ENCODE peak calls at places on chromosome 1, in four cellular contexts. One of them, this sample, is unnamed.

GRCh38 chr1:62131093-62131725 is 63.4 kb upstream of the L1TD1 start:
- DNase-seq in K562: peak
- DNase-seq in H1: no peak
- DNase-seq in A549: peak
- DNase-seq in this sample: peak

GRCh38 chr1:43806183-43806582 is 98.8 kb downstream of the ST3GAL3 start:
- DNase-seq in A549: no peak
- DNase-seq in K562: no peak
- DNase-seq in H1: no peak
- DNase-seq in this sample: no peak

GRCh38 chr1:226625832-226626576 is 77.4 kb downstream of the STUM start:
- DNase-seq in K562: no peak
- DNase-seq in H1: no peak
- DNase-seq in A549: no peak
- DNase-seq in this sample: no peak

GRCh38 chr1:28139033-28139712 is 37.3 kb downstream of the PTAFR start:
- DNase-seq in A549: no peak
- DNase-seq in K562: no peak
- DNase-seq in H1: no peak
- DNase-seq in this sample: no peak

GRCh38 chr1:211356723-211357418 is 30.2 kb downstream of the TRAF5 start:
- DNase-seq in A549: no peak
- DNase-seq in K562: no peak
- DNase-seq in H1: no peak
- DNase-seq in this sample: no peak

GRCh38 chr1:225700164-225700740 is 47.3 kb upstream of the ENAH start:
- DNase-seq in A549: peak
- DNase-seq in K562: no peak
- DNase-seq in H1: no peak
- DNase-seq in this sample: peak

GRCh38 chr1:201274616-201275265 is 8.6 kb upstream of the PKP1 start:
- DNase-seq in A549: no peak
- DNase-seq in H1: no peak
- DNase-seq in K562: no peak
- DNase-seq in this sample: no peak

GRCh38 chr1:224450956-224451350 is 16.4 kb upstream of the WDR26 start:
- DNase-seq in H1: no peak
- DNase-seq in A549: no peak
- DNase-seq in K562: no peak
- DNase-seq in this sample: no peak

GRCh38 chr1:35959304-35959703 is 28.4 kb downstream of the AGO3 start:
- DNase-seq in A549: no peak
- DNase-seq in H1: no peak
- DNase-seq in K562: no peak
- DNase-seq in this sample: no peak

GRCh38 chr1:30488324-30488913 is 235.0 kb downstream of the MATN1 start:
- DNase-seq in A549: no peak
- DNase-seq in H1: no peak
- DNase-seq in K562: no peak
- DNase-seq in this sample: no peak

GRCh38 chr1:19463204-19463803 is 22.0 kb downstream of the CAPZB start:
- DNase-seq in H1: no peak
- DNase-seq in K562: no peak
- DNase-seq in A549: no peak
- DNase-seq in this sample: no peak

GRCh38 chr1:48943393-48943792 is 166.7 kb upstream of the BEND5 start:
- DNase-seq in A549: no peak
- DNase-seq in K562: no peak
- DNase-seq in H1: no peak
- DNase-seq in this sample: no peak

GRCh38 chr1:109975718-109976117 is 8.8 kb upstream of the AHCYL1 start:
- DNase-seq in K562: no peak
- DNase-seq in A549: no peak
- DNase-seq in H1: no peak
- DNase-seq in this sample: peak

GRCh38 chr1:7751174-7751573 is 19.9 kb upstream of the VAMP3 start:
- DNase-seq in A549: no peak
- DNase-seq in H1: no peak
- DNase-seq in K562: no peak
- DNase-seq in this sample: no peak
- TF ChIP-seq RNF2 in A549: no peak
- TF ChIP-seq RNF2 in H1: no peak
- TF ChIP-seq RNF2 in K562: no peak
- TF ChIP-seq RNF2 in this sample: no peak

GRCh38 chr1:210001751-210002150 is 63.7 kb downstream of the SYT14 start:
- DNase-seq in H1: no peak
- DNase-seq in A549: no peak
- DNase-seq in K562: no peak
- DNase-seq in this sample: no peak
- TF ChIP-seq RNF2 in H1: no peak
- TF ChIP-seq RNF2 in A549: no peak
- TF ChIP-seq RNF2 in K562: no peak
- TF ChIP-seq RNF2 in this sample: no peak

DNA sequence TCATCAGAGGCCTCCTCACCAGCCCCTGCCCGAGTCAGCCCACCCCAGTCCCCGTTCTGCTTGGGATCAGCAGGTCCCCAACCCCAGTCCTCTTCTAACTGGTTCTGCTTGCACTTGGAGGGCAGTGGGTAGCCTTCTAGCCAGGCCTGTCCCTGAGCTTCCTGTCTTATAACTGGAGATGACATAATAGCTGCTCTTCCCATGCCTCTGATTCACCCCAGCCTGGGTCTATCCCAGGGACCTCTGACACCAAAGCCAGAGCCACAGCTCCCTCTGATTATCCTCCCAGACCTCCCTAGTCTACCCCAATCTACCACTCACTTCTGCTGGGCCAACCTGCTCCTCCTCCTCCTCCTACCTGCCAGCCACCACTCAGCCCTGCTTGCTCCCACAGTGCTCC is 31.4 kb downstream of the IQGAP3 start:
- DNase-seq in A549: no peak
- DNase-seq in H1: no peak
- DNase-seq in K562: no peak
- DNase-seq in this sample: no peak
- TF ChIP-seq RNF2 in A549: no peak
- TF ChIP-seq RNF2 in H1: no peak
- TF ChIP-seq RNF2 in K562: no peak
- TF ChIP-seq RNF2 in this sample: no peak

DNA sequence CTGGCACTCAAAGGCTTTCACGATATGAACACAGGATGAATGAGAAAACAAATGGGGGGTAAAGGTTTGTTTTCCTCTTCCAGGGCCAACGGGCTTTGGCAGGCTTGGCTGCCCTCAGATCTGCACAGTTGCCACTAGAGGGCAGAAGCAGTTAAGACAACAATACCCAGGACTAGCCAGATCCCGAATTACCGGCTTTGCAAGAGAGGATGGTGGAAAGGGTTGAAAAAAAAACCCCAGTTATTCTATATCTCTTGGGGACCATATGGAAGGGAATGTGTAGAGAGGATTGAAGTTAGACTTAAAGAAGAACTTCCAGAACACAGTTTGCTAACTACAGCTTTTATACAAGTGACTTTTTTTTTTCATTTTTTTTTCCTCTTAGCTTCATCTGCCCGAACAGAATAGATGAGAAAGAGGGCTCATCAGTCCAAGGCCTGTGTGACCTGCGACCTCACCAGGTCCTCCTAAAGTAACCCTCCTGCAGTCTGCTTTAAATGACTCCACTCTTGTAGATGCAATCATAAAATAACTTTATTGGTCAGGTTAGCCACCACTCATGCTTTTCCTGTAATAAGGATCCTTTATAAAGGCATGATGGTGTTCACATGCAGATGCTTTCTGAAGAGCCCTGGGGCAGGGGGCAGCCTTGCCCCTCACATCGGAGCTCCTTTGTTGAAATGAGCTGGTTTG is 10.7 kb downstream of the FMOD start:
- DNase-seq in K562: peak
- DNase-seq in A549: peak
- DNase-seq in H1: no peak
- DNase-seq in this sample: peak
- TF ChIP-seq RNF2 in K562: no peak
- TF ChIP-seq RNF2 in A549: no peak
- TF ChIP-seq RNF2 in H1: no peak
- TF ChIP-seq RNF2 in this sample: no peak

DNA sequence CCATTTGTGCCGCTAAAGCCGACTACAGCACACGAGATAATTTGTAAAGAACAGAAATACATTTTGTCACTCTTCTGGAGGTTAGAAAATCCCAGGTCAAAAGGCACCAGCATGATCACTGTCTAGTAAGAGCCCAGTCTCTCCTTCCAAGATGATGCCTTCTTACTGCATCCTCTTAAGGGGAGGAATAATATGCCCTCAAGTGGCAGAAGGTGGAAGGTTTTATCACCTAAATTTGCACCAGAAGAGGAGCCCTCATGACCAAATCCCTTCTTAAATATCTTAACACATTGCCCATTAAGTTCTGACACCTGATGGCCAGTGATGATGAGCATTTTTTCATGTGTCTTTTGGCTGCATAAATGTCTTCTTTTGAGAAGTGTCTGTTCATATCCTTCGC is 326.7 kb upstream of the RGS18 start:
- DNase-seq in H1: no peak
- DNase-seq in A549: no peak
- DNase-seq in K562: no peak
- DNase-seq in this sample: no peak
- TF ChIP-seq RNF2 in H1: no peak
- TF ChIP-seq RNF2 in A549: no peak
- TF ChIP-seq RNF2 in K562: no peak
- TF ChIP-seq RNF2 in this sample: no peak

This sample was measured in HepG2.